ENCODE peak calls at places on chromosomes 11 and 22, in four cellular contexts. M, F, K and R are unnamed samples.
A peak's percentile ranks its signal among the peaks of the same experiment; 100 is the strongest.

GRCh38 chr11:26700536-26701235 is 21.2 kb downstream of the SLC5A12 start:
- DNase-seq in K (no peak), F (no peak), M (no peak), R (no peak)

GRCh38 chr22:41106122-41106968 is 14.0 kb downstream of the EP300 start:
- DNase-seq in F (no peak), K (no peak), M (no peak), R (no peak)

GRCh38 chr11:46392421-46393230 is 1.1 kb upstream of the CHRM4 start:
- DNase-seq in F (peak; percentile 98), K (peak; percentile 27), M (peak; percentile 87), R (peak; percentile 74)

GRCh38 chr11:1335811-1336761 is 26.7 kb upstream of the TOLLIP start:
- DNase-seq in F (peak; percentile 85), K (no peak), M (peak; percentile 50), R (peak; percentile 87)

GRCh38 chr11:279966-280761 is 2.0 kb downstream of the NLRP6 start:
- DNase-seq in M (no peak), K (no peak), F (peak; percentile 85), R (no peak)

GRCh38 chr11:1906623-1907423 is 12.7 kb upstream of the TNNT3 start:
- DNase-seq in K (no peak), F (peak; percentile 14), M (no peak), R (no peak)

GRCh38 chr11:71381781-71382505 is 66.2 kb downstream of the DHCR7 start:
- DNase-seq in K (no peak), F (no peak), M (no peak), R (peak; percentile 15)

GRCh38 chr11:115578275-115578674 is 74.1 kb upstream of the CADM1 start:
- DNase-seq in M (no peak), K (no peak), F (no peak), R (no peak)

GRCh38 chr22:20996031-20996410 is 5.9 kb downstream of the THAP7 start:
- DNase-seq in F (no peak), K (no peak), M (no peak), R (no peak)

GRCh38 chr11:126969865-126970479 is 30.6 kb downstream of the KIRREL3 start:
- DNase-seq in F (peak; percentile 35), M (no peak), K (no peak), R (peak; percentile 61)

GRCh38 chr11:122463530-122463929 is 192.0 kb upstream of the UBASH3B start:
- DNase-seq in K (no peak), M (no peak), F (no peak), R (no peak)

GRCh38 chr11:93939084-93939780 is 81.9 kb upstream of the HEPHL1 start:
- DNase-seq in M (no peak), F (no peak), K (no peak), R (no peak)

GRCh38 chr11:78000193-78000592 is 5.7 kb upstream of the INTS4 start:
- DNase-seq in K (no peak), M (no peak), F (peak; percentile 76), R (peak; percentile 63)

GRCh38 chr11:128472128-128473110 is 114.9 kb downstream of the ETS1 start:
- DNase-seq in K (no peak), M (no peak), F (no peak), R (peak; percentile 60)

GRCh38 chr11:115739878-115740277 is 235.7 kb upstream of the CADM1 start:
- DNase-seq in K (no peak), M (no peak), F (no peak), R (no peak)

GRCh38 chr11:81070948-81071347 is 1630.1 kb upstream of the TENM4 start:
- DNase-seq in K (no peak), M (no peak), F (no peak), R (peak; percentile 45)

GRCh38 chr11:44611687-44612437 is 46.4 kb downstream of the CD82 start:
- DNase-seq in K (peak; percentile 55), F (no peak), M (peak; percentile 36), R (no peak)

GRCh38 chr11:16902182-16902581 is 112.0 kb downstream of the PLEKHA7 start:
- DNase-seq in F (no peak), M (no peak), K (no peak), R (no peak)

GRCh38 chr22:30574095-30574981 is at the start of gene GAL3ST1:
- DNase-seq in M (no peak), K (no peak), F (peak; percentile 96), R (no peak)

GRCh38 chr11:17985517-17985916 is 27.3 kb downstream of the SERGEF start:
- DNase-seq in M (no peak), F (peak; percentile 24), K (no peak), R (no peak)

GRCh38 chr11:129702410-129703390 is 112.9 kb upstream of the TMEM45B start:
- DNase-seq in F (peak; percentile 0), M (no peak), K (no peak), R (no peak)

GRCh38 chr11:112382561-112382960 is 121.9 kb upstream of the PLET1 start:
- DNase-seq in M (no peak), K (no peak), F (no peak), R (no peak)

GRCh38 chr11:90243534-90243933 is 20.7 kb upstream of the CHORDC1 start:
- DNase-seq in M (no peak), F (peak; percentile 20), K (no peak), R (no peak)

GRCh38 chr11:18676803-18677202 is 21.8 kb upstream of the TMEM86A start:
- DNase-seq in M (no peak), K (no peak), F (no peak), R (no peak)

GRCh38 chr11:777288-778255 is at the start of gene GATD1:
- DNase-seq in M (peak; percentile 93), K (peak; percentile 81), F (peak; percentile 100), R (peak; percentile 93)

GRCh38 chr11:61645179-61645868 is 34.9 kb upstream of the DAGLA start:
- DNase-seq in K (no peak), F (no peak), M (peak; percentile 43), R (no peak)

GRCh38 chr22:50524664-50525103 is 714 bp downstream of the SCO2 start:
- DNase-seq in K (no peak), F (no peak), M (no peak), R (peak; percentile 36)

GRCh38 chr11:18270102-18270501 is 4.0 kb downstream of the SAA1 start:
- DNase-seq in M (no peak), K (no peak), F (peak; percentile 33), R (no peak)

GRCh38 chr22:20654343-20655208 is 119.3 kb upstream of the SERPIND1 start:
- DNase-seq in M (no peak), K (no peak), F (no peak), R (no peak)

GRCh38 chr11:68441466-68442230 is 18.9 kb upstream of the PPP6R3 start:
- DNase-seq in F (no peak), M (no peak), K (no peak), R (no peak)

GRCh38 chr22:29072193-29072978 is 449 bp upstream of the KREMEN1 start:
- DNase-seq in K (peak; percentile 46), M (peak; percentile 90), F (peak; percentile 97), R (peak; percentile 96)

GRCh38 chr11:132844956-132845355 is 687.3 kb downstream of the OPCML start:
- DNase-seq in M (no peak), F (no peak), K (no peak), R (no peak)

GRCh38 chr11:62435741-62436485 is 17.1 kb downstream of the SCGB1A1 start:
- DNase-seq in F (no peak), K (no peak), M (no peak), R (peak; percentile 62)

GRCh38 chr11:119891392-119891791 is 162.4 kb upstream of the NECTIN1 start:
- DNase-seq in M (peak; percentile 75), F (no peak), K (no peak), R (no peak)

GRCh38 chr11:7485136-7485853 is at the start of gene OLFML1:
- DNase-seq in F (no peak), M (peak; percentile 42), K (no peak), R (no peak)

GRCh38 chr11:44661311-44661717 is 65.4 kb upstream of the TSPAN18 start:
- DNase-seq in K (no peak), F (no peak), M (no peak), R (no peak)

GRCh38 chr11:130146797-130147196 is 12.8 kb upstream of the ST14 start:
- DNase-seq in F (no peak), M (no peak), K (no peak), R (peak; percentile 43)

GRCh38 chr22:45190473-45190872 is 26.7 kb downstream of the NUP50 start:
- DNase-seq in F (no peak), M (no peak), K (no peak), R (no peak)

GRCh38 chr11:101096036-101096704 is 33.4 kb downstream of the PGR start:
- DNase-seq in K (no peak), F (peak; percentile 28), M (peak; percentile 54), R (no peak)